ENCODE peak calls at places on chromosomes 7 and 10, in four cellular contexts. One of them, this sample, is unnamed. For H3K36me3, the result is how much of the 10 kb centered on the place peaks cover.

GRCh38 chr7:94368371-94368791 is 26.3 kb upstream of the COL1A2 start:
- DNase-seq in endodermal cell: no peak
- DNase-seq in testis: no peak
- DNase-seq in CD8-positive, alpha-beta memory T cell: no peak
- DNase-seq in this sample: peak

GRCh38 chr10:36779238-36779846 is 346.1 kb upstream of the ANKRD30A start:
- DNase-seq in endodermal cell: peak
- DNase-seq in testis: peak
- DNase-seq in CD8-positive, alpha-beta memory T cell: no peak
- DNase-seq in this sample: peak

GRCh38 chr10:90363799-90364483 is 493.9 kb downstream of the HTR7 start:
- DNase-seq in endodermal cell: no peak
- DNase-seq in testis: no peak
- DNase-seq in CD8-positive, alpha-beta memory T cell: no peak
- DNase-seq in this sample: no peak

GRCh38 chr7:29194206-29194593 is 375 bp upstream of the CHN2 start:
- DNase-seq in endodermal cell: peak
- DNase-seq in testis: peak
- DNase-seq in CD8-positive, alpha-beta memory T cell: peak
- DNase-seq in this sample: peak

GRCh38 chr7:87456247-87456646 is 19.2 kb downstream of the ABCB4 start:
- DNase-seq in endodermal cell: peak
- DNase-seq in testis: no peak
- DNase-seq in CD8-positive, alpha-beta memory T cell: no peak
- DNase-seq in this sample: no peak

GRCh38 chr7:29442146-29442545 is 121.5 kb upstream of the PRR15 start:
- DNase-seq in endodermal cell: peak
- DNase-seq in testis: no peak
- DNase-seq in CD8-positive, alpha-beta memory T cell: no peak
- DNase-seq in this sample: peak

GRCh38 chr7:130930260-130930659 is 196.3 kb upstream of the KLF14 start:
- DNase-seq in endodermal cell: no peak
- DNase-seq in testis: no peak
- DNase-seq in CD8-positive, alpha-beta memory T cell: peak
- DNase-seq in this sample: no peak

GRCh38 chr7:134892002-134892693 is 94.2 kb upstream of the AGBL3 start:
- DNase-seq in endodermal cell: no peak
- DNase-seq in testis: no peak
- DNase-seq in CD8-positive, alpha-beta memory T cell: no peak
- DNase-seq in this sample: no peak

GRCh38 chr10:18350340-18350739 is 210.1 kb downstream of the CACNB2 start:
- DNase-seq in endodermal cell: no peak
- DNase-seq in testis: no peak
- DNase-seq in CD8-positive, alpha-beta memory T cell: no peak
- DNase-seq in this sample: no peak

GRCh38 chr7:106865130-106866115 is at the start of gene PIK3CG:
- DNase-seq in endodermal cell: no peak
- DNase-seq in testis: no peak
- DNase-seq in CD8-positive, alpha-beta memory T cell: no peak
- DNase-seq in this sample: no peak

GRCh38 chr10:132229834-132230556 is 43.2 kb downstream of the DPYSL4 start:
- DNase-seq in endodermal cell: no peak
- DNase-seq in testis: no peak
- DNase-seq in CD8-positive, alpha-beta memory T cell: no peak
- DNase-seq in this sample: peak

GRCh38 chr10:112827951-112828350 is 122.1 kb upstream of the TCF7L2 start:
- DNase-seq in endodermal cell: no peak
- DNase-seq in testis: no peak
- DNase-seq in CD8-positive, alpha-beta memory T cell: no peak
- DNase-seq in this sample: no peak

GRCh38 chr7:157009170-157009777 is 1.2 kb downstream of the MNX1 start:
- DNase-seq in endodermal cell: peak
- DNase-seq in testis: no peak
- DNase-seq in CD8-positive, alpha-beta memory T cell: no peak
- DNase-seq in this sample: no peak

GRCh38 chr7:104207348-104207730 is 474 bp downstream of the ORC5 start:
- DNase-seq in endodermal cell: no peak
- DNase-seq in testis: peak
- DNase-seq in CD8-positive, alpha-beta memory T cell: no peak
- DNase-seq in this sample: no peak

GRCh38 chr7:26399309-26399610 is 107.6 kb downstream of the SNX10 start:
- DNase-seq in endodermal cell: peak
- DNase-seq in testis: peak
- DNase-seq in CD8-positive, alpha-beta memory T cell: no peak
- DNase-seq in this sample: peak

GRCh38 chr10:130757271-130757670 is 554.2 kb downstream of the TCERG1L start:
- DNase-seq in endodermal cell: no peak
- DNase-seq in testis: no peak
- DNase-seq in CD8-positive, alpha-beta memory T cell: no peak
- DNase-seq in this sample: no peak

GRCh38 chr10:109987413-109987812 is 20.4 kb upstream of the ADD3 start:
- DNase-seq in endodermal cell: no peak
- DNase-seq in testis: no peak
- DNase-seq in CD8-positive, alpha-beta memory T cell: no peak
- DNase-seq in this sample: no peak

GRCh38 chr10:123930340-123931001 is 38.9 kb upstream of the CPXM2 start:
- DNase-seq in endodermal cell: no peak
- DNase-seq in testis: peak
- DNase-seq in CD8-positive, alpha-beta memory T cell: no peak
- DNase-seq in this sample: no peak

GRCh38 chr10:131862548-131862947 is 38.3 kb upstream of the PPP2R2D start:
- DNase-seq in endodermal cell: peak
- DNase-seq in testis: no peak
- DNase-seq in CD8-positive, alpha-beta memory T cell: peak
- DNase-seq in this sample: no peak

GRCh38 chr7:155002411-155003214 is at the start of gene PAXIP1:
- DNase-seq in endodermal cell: peak
- DNase-seq in testis: peak
- DNase-seq in CD8-positive, alpha-beta memory T cell: peak
- DNase-seq in this sample: peak

GRCh38 chr7:42493436-42494198 is 256.6 kb upstream of the GLI3 start:
- DNase-seq in endodermal cell: peak
- DNase-seq in testis: peak
- DNase-seq in CD8-positive, alpha-beta memory T cell: no peak
- DNase-seq in this sample: peak

GRCh38 chr10:33041783-33042437 is 83.9 kb upstream of the ITGB1 start:
- DNase-seq in endodermal cell: peak
- DNase-seq in testis: no peak
- DNase-seq in CD8-positive, alpha-beta memory T cell: no peak
- DNase-seq in this sample: peak

GRCh38 chr7:105014725-105015630 is 973 bp downstream of the KMT2E start:
- DNase-seq in endodermal cell: peak
- DNase-seq in testis: peak
- DNase-seq in CD8-positive, alpha-beta memory T cell: peak
- DNase-seq in this sample: peak

GRCh38 chr10:68628576-68629127 is 68.5 kb downstream of the TET1 start:
- DNase-seq in endodermal cell: no peak
- DNase-seq in testis: no peak
- DNase-seq in CD8-positive, alpha-beta memory T cell: no peak
- DNase-seq in this sample: peak

GRCh38 chr7:73560035-73560835 is 2.7 kb upstream of the BCL7B start:
- DNase-seq in endodermal cell: no peak
- DNase-seq in testis: no peak
- DNase-seq in CD8-positive, alpha-beta memory T cell: no peak
- DNase-seq in this sample: peak

GRCh38 chr7:87589631-87590030 is 11.1 kb downstream of the ABCB1 start:
- DNase-seq in endodermal cell: no peak
- DNase-seq in testis: no peak
- DNase-seq in CD8-positive, alpha-beta memory T cell: no peak
- DNase-seq in this sample: no peak

GRCh38 chr7:128904381-128905197 is 5.9 kb downstream of the KCP start:
- DNase-seq in endodermal cell: peak
- DNase-seq in testis: no peak
- DNase-seq in CD8-positive, alpha-beta memory T cell: peak
- DNase-seq in this sample: no peak

GRCh38 chr10:79164075-79164474 is 95.3 kb downstream of the ZMIZ1 start:
- DNase-seq in endodermal cell: no peak
- DNase-seq in testis: no peak
- DNase-seq in CD8-positive, alpha-beta memory T cell: no peak
- DNase-seq in this sample: no peak

GRCh38 chr10:14617850-14618249 is 156.8 kb downstream of the FAM107B start:
- DNase-seq in endodermal cell: no peak
- DNase-seq in testis: no peak
- DNase-seq in CD8-positive, alpha-beta memory T cell: no peak
- DNase-seq in this sample: no peak

GRCh38 chr7:17560516-17560915 is 262.1 kb downstream of the AHR start:
- DNase-seq in endodermal cell: no peak
- DNase-seq in testis: no peak
- DNase-seq in CD8-positive, alpha-beta memory T cell: no peak
- DNase-seq in this sample: no peak

GRCh38 chr10:66809402-66809801 is 116.4 kb upstream of the LRRTM3 start:
- DNase-seq in endodermal cell: no peak
- DNase-seq in testis: no peak
- DNase-seq in CD8-positive, alpha-beta memory T cell: no peak
- DNase-seq in this sample: no peak

GRCh38 chr10:106189254-106189653 is 975.3 kb downstream of the SORCS1 start:
- DNase-seq in endodermal cell: peak
- DNase-seq in testis: peak
- DNase-seq in CD8-positive, alpha-beta memory T cell: no peak
- DNase-seq in this sample: peak

GRCh38 chr10:42952931-42953683 is 123.8 kb upstream of the RET start:
- DNase-seq in endodermal cell: peak
- DNase-seq in testis: no peak
- DNase-seq in CD8-positive, alpha-beta memory T cell: no peak
- DNase-seq in this sample: no peak

GRCh38 chr10:108132303-108132702 is 967.8 kb upstream of the SORCS1 start:
- DNase-seq in endodermal cell: no peak
- DNase-seq in testis: no peak
- DNase-seq in CD8-positive, alpha-beta memory T cell: no peak
- DNase-seq in this sample: no peak

GRCh38 chr10:11798862-11799735 is 24.1 kb upstream of the PROSER2 start:
- DNase-seq in endodermal cell: peak
- DNase-seq in testis: no peak
- DNase-seq in CD8-positive, alpha-beta memory T cell: no peak
- DNase-seq in this sample: no peak

GRCh38 chr7:69962856-69963149 is 364.5 kb downstream of the AUTS2 start:
- DNase-seq in endodermal cell: no peak
- DNase-seq in testis: no peak
- DNase-seq in CD8-positive, alpha-beta memory T cell: no peak
- DNase-seq in this sample: no peak

GRCh38 chr10:133127291-133128125 is 32.5 kb upstream of the KNDC1 start:
- DNase-seq in endodermal cell: peak
- DNase-seq in testis: peak
- DNase-seq in CD8-positive, alpha-beta memory T cell: peak
- DNase-seq in this sample: no peak

GRCh38 chr7:94639384-94639783 is 16.5 kb downstream of the SGCE start:
- DNase-seq in endodermal cell: no peak
- DNase-seq in testis: no peak
- DNase-seq in CD8-positive, alpha-beta memory T cell: no peak
- DNase-seq in this sample: no peak

GRCh38 chr10:44908071-44908709 is 2.9 kb upstream of the TMEM72 start:
- DNase-seq in endodermal cell: peak
- DNase-seq in testis: no peak
- DNase-seq in CD8-positive, alpha-beta memory T cell: no peak
- DNase-seq in this sample: peak

GRCh38 chr10:77419056-77419455 is 218.6 kb downstream of the KCNMA1 start:
- DNase-seq in endodermal cell: no peak
- DNase-seq in testis: no peak
- DNase-seq in CD8-positive, alpha-beta memory T cell: no peak
- DNase-seq in this sample: no peak

GRCh38 chr10:77417806-77418205 is 219.8 kb downstream of the KCNMA1 start:
- DNase-seq in endodermal cell: no peak
- DNase-seq in testis: no peak
- DNase-seq in CD8-positive, alpha-beta memory T cell: no peak
- DNase-seq in this sample: no peak

GRCh38 chr10:77418211-77418640 is 219.4 kb downstream of the KCNMA1 start:
- DNase-seq in endodermal cell: no peak
- DNase-seq in testis: no peak
- DNase-seq in CD8-positive, alpha-beta memory T cell: no peak
- DNase-seq in this sample: no peak

GRCh38 chr10:77416327-77417135 is 221.1 kb downstream of the KCNMA1 start:
- DNase-seq in endodermal cell: no peak
- DNase-seq in testis: no peak
- DNase-seq in CD8-positive, alpha-beta memory T cell: no peak
- DNase-seq in this sample: peak

GRCh38 chr10:77417359-77417758 is 220.2 kb downstream of the KCNMA1 start:
- DNase-seq in endodermal cell: no peak
- DNase-seq in testis: no peak
- DNase-seq in CD8-positive, alpha-beta memory T cell: no peak
- DNase-seq in this sample: no peak
- H3K4me3 ChIP-seq in endodermal cell: no peak
- H3K4me3 ChIP-seq in testis: no peak
- H3K4me3 ChIP-seq in CD8-positive, alpha-beta memory T cell: no peak
- H3K4me3 ChIP-seq in this sample: no peak

DNA sequence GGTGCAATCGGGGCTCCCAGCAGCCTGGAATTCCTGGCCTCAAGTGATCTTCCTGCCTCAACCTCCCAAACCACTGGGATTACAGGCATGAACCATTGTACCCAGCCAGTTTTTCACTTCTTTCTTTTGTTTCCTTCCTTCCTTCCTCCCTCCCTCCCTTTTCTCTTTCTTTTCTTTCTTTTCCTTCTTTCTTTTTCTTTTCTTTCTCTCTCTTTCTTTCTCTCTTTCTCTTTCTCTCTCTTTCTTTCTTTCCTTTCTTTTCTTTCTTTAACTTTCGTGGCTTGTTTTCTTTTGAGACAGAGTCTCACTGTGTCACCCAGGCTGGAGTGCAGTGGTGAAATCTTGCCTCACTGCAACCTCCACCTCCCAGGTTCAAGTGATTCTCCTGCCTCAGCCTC is 12.3 kb downstream of the ORAI2 start:
- DNase-seq in endodermal cell: no peak
- DNase-seq in testis: no peak
- DNase-seq in CD8-positive, alpha-beta memory T cell: no peak
- DNase-seq in this sample: no peak
- H3K27ac ChIP-seq in endodermal cell: no peak
- H3K27ac ChIP-seq in testis: no peak
- H3K27ac ChIP-seq in CD8-positive, alpha-beta memory T cell: no peak
- H3K27ac ChIP-seq in this sample: no peak

GRCh38 chr10:31508234-31508633 is 189.2 kb downstream of the ZEB1 start:
- DNase-seq in endodermal cell: no peak
- DNase-seq in testis: no peak
- DNase-seq in CD8-positive, alpha-beta memory T cell: peak
- DNase-seq in this sample: no peak
- H3K36me3 ChIP-seq in endodermal cell: under half
- H3K36me3 ChIP-seq in testis: under half
- H3K36me3 ChIP-seq in CD8-positive, alpha-beta memory T cell: under half
- H3K36me3 ChIP-seq in this sample: half or more

GRCh38 chr10:77532068-77532467 is 105.5 kb downstream of the KCNMA1 start:
- DNase-seq in endodermal cell: no peak
- DNase-seq in testis: no peak
- DNase-seq in CD8-positive, alpha-beta memory T cell: no peak
- DNase-seq in this sample: no peak
- H3K4me3 ChIP-seq in endodermal cell: no peak
- H3K4me3 ChIP-seq in testis: no peak
- H3K4me3 ChIP-seq in CD8-positive, alpha-beta memory T cell: no peak
- H3K4me3 ChIP-seq in this sample: no peak

GRCh38 chr7:97166308-97166707 is 48.8 kb downstream of the SDHAF3 start:
- DNase-seq in endodermal cell: no peak
- DNase-seq in testis: no peak
- DNase-seq in CD8-positive, alpha-beta memory T cell: no peak
- DNase-seq in this sample: no peak
- H3K27ac ChIP-seq in endodermal cell: no peak
- H3K27ac ChIP-seq in testis: no peak
- H3K27ac ChIP-seq in CD8-positive, alpha-beta memory T cell: no peak
- H3K27ac ChIP-seq in this sample: no peak

GRCh38 chr10:73471226-73471625 is 24.6 kb downstream of the PPP3CB start:
- DNase-seq in endodermal cell: no peak
- DNase-seq in testis: no peak
- DNase-seq in CD8-positive, alpha-beta memory T cell: no peak
- DNase-seq in this sample: no peak
- H3K36me3 ChIP-seq in endodermal cell: half or more
- H3K36me3 ChIP-seq in testis: under half
- H3K36me3 ChIP-seq in CD8-positive, alpha-beta memory T cell: under half
- H3K36me3 ChIP-seq in this sample: half or more